ENCODE peak calls at places on chromosome 1, in seven cellular contexts. M is SJCRH30, A is ovary, P is BE2C, N is cardiac muscle cell, L is uterus, S is astrocyte. W is an unnamed sample. For H3K36me3, the result is how much of the 10 kb centered on the place peaks cover.

GRCh38 chr1:151156515-151156819 is at the start of gene TNFAIP8L2:
- DNase-seq in M (no peak), A (no peak), P (no peak), N (no peak), L (no peak), S (no peak), W (no peak)

GRCh38 chr1:17434016-17434415 is 5.5 kb downstream of the RCC2 start:
- DNase-seq in M (no peak), A (no peak), P (no peak), N (no peak), L (no peak), S (no peak), W (peak)

GRCh38 chr1:149963358-149963757 is 26.7 kb upstream of the MTMR11 start:
- DNase-seq in M (no peak), A (no peak), P (no peak), N (no peak), L (no peak), S (no peak), W (no peak)

GRCh38 chr1:220991506-220991905 is 112.3 kb downstream of the HLX start:
- DNase-seq in M (no peak), A (no peak), P (no peak), N (no peak), L (no peak), S (no peak), W (no peak)

GRCh38 chr1:157030728-157031127 is 14.8 kb downstream of the ARHGEF11 start:
- DNase-seq in M (no peak), A (no peak), P (no peak), N (no peak), L (no peak), S (no peak), W (no peak)

GRCh38 chr1:55536466-55536865 is 321.3 kb upstream of the USP24 start:
- DNase-seq in M (no peak), A (no peak), P (no peak), N (no peak), L (no peak), S (no peak), W (no peak)

GRCh38 chr1:110084226-110085078 is 14.0 kb upstream of the ALX3 start:
- DNase-seq in M (no peak), A (peak), P (no peak), N (peak), L (peak), S (peak), W (peak)

GRCh38 chr1:152426731-152427130 is 12.7 kb upstream of the CRNN start:
- DNase-seq in M (no peak), A (no peak), P (no peak), N (no peak), L (no peak), S (no peak), W (no peak)

GRCh38 chr1:58874757-58875755 is 91.2 kb upstream of the JUN start:
- DNase-seq in M (peak), A (no peak), P (peak), N (peak), L (no peak), S (peak), W (peak)

GRCh38 chr1:46008585-46008984 is 123.8 kb downstream of the PIK3R3 start:
- DNase-seq in M (no peak), A (no peak), P (no peak), N (no peak), L (no peak), S (no peak), W (no peak)

GRCh38 chr1:81298321-81298720 is 502.4 kb upstream of the ADGRL2 start:
- DNase-seq in M (no peak), A (no peak), P (no peak), N (peak), L (no peak), S (peak), W (no peak)

GRCh38 chr1:16978589-16979474 is 1.6 kb downstream of the MFAP2 start:
- DNase-seq in M (peak), A (peak), P (peak), N (peak), L (peak), S (peak), W (peak)

GRCh38 chr1:21238141-21238800 is 52.0 kb downstream of the ECE1 start:
- DNase-seq in M (peak), A (no peak), P (no peak), N (no peak), L (no peak), S (no peak), W (peak)

GRCh38 chr1:21925334-21925940 is 11.7 kb downstream of the HSPG2 start:
- DNase-seq in M (no peak), A (no peak), P (no peak), N (no peak), L (peak), S (no peak), W (no peak)

GRCh38 chr1:91091812-91092211 is 70.0 kb upstream of the ZNF644 start:
- DNase-seq in M (no peak), A (no peak), P (no peak), N (no peak), L (no peak), S (peak), W (no peak)

GRCh38 chr1:239363920-239364319 is 22.4 kb upstream of the CHRM3 start:
- DNase-seq in M (no peak), A (no peak), P (no peak), N (no peak), L (no peak), S (no peak), W (no peak)

GRCh38 chr1:183443025-183443424 is 24.8 kb upstream of the NMNAT2 start:
- DNase-seq in M (peak), A (no peak), P (no peak), N (peak), L (no peak), S (peak), W (no peak)

GRCh38 chr1:58539553-58539952 is 7.0 kb downstream of the OMA1 start:
- DNase-seq in M (no peak), A (no peak), P (no peak), N (peak), L (peak), S (no peak), W (no peak)

DNA sequence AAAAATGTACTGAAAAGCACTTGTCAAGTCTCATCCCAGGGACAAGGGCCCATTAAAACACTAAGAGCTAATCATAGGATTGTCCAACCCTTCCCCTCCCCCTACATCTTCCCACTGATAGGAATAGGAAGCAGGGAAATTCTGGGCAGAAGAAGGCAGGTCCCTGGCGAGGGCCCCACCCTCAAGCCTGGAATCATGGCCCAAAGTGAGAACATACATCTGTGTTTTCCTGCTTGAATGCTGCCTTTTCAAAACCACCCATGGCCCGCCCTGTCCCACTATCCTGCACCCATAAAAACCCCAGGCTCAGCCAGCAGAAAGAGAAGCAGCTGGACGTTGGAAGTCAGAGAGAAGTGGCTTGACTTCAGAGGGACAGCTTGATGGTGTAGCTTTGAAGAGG is 4.8 kb downstream of the DNAI4 start:
- DNase-seq in M (no peak), A (no peak), P (no peak), N (no peak), L (no peak), S (no peak), W (no peak)
- H3K36me3 ChIP-seq in M (under half), A (under half), P (under half), N (under half), L (under half), S (under half), W (under half)

DNA sequence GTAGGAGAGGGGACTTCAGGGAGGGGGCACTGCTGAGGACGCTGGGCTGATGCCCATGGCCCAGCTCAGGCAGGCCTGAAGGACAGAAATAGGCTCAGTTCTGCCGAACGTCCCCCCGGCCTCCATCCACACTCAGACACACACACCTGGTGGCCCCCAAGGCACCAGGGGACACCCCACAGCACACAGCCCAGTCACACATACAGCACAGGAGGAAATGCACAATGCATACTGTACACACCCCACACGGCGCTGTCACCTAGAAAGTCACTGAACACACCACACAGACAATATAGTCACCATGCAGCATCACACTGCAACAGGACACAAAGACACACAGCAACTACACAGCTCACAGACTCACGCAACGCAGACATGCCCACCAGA is 562 bp downstream of the SYTL1 start:
- DNase-seq in M (no peak), A (no peak), P (no peak), N (no peak), L (no peak), S (no peak), W (peak)
- H3K4me3 ChIP-seq in M (no peak), A (no peak), P (no peak), N (no peak), L (no peak), S (no peak), W (peak)

GRCh38 chr1:75733661-75734060 is 9.2 kb downstream of the ACADM start:
- DNase-seq in M (no peak), A (no peak), P (no peak), N (no peak), L (no peak), S (no peak), W (no peak)
- H3K36me3 ChIP-seq in M (under half), A (under half), P (under half), N (under half), L (under half), S (under half), W (under half)

DNA sequence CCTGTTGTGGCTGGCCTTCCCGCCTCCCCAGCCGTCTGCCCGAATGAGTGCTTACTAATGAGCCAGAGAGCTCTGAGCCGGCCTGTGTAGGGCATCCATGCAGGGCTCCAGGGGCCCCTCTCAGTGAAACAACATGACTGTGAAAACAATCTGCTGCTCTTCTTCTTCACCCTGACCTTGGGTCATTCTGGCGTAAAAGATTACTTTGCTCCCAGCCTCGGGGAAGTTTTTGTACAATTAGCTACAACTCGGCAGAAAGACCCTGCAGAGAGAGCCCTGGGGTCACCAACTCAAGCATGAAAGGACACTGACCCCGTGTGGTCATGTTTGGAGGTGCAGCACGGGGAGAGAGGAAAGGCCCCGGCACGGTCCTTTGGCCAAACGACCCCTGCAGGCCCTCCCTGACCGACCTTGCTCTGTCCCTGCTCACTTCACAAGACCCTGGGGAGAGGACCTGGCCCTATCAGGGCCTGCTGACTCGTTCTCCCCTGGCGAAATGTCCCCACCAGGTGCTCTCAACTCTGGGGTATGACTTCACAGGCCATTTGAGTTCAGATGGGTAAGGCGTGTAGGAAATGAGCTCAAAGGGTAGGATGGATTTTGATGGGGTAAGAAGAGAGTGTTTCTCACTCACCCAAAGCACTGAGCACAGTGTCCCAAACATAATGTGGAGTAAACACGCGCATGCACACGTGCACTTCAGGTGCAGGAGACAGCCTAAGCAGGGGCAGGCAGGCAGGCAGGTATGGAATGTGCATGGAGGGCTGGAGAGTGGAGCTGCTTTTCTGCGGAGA is 22.9 kb upstream of the FAM20B start:
- DNase-seq in M (peak), A (peak), P (peak), N (peak), L (peak), S (peak), W (peak)
- H3K4me3 ChIP-seq in M (peak), A (no peak), P (peak), N (no peak), L (no peak), S (no peak), W (no peak)

W was measured in H7.